ENCODE peak calls at places on chromosomes 16 and 17, in nine cellular contexts. T is lung microvascular endothelial cell; V is RWPE1; O is NCI-H1105 treated with DMSO at 0.1 percent for 48 hours; D is NCI-H2171; S is esophagus squamous epithelium; U is activated naive CD4-positive, alpha-beta T cell; E is tibial artery; C is left cardiac atrium. Y is an unnamed sample.

GRCh38 chr17:82217530-82218204 is 5.0 kb upstream of the CCDC57 start:
- DNase-seq in T (peak), V (no peak), O (no peak), D (no peak), S (no peak), U (no peak), E (no peak), C (peak), Y (no peak)

GRCh38 chr17:63446981-63447687 is 1.0 kb upstream of the CYB561 start:
- DNase-seq in T (peak), V (no peak), O (no peak), D (peak), S (no peak), U (no peak), E (peak), C (no peak), Y (no peak)

GRCh38 chr17:40312893-40313659 is 4.1 kb downstream of the RARA start:
- DNase-seq in T (no peak), V (no peak), O (no peak), D (no peak), S (no peak), U (no peak), E (no peak), C (no peak), Y (no peak)

GRCh38 chr17:48513097-48513496 is 17.7 kb downstream of the HOXB1 start:
- DNase-seq in T (peak), V (no peak), O (no peak), D (no peak), S (no peak), U (no peak), E (no peak), C (no peak), Y (no peak)

GRCh38 chr17:19486351-19487008 is 47.2 kb upstream of the SLC47A1 start:
- DNase-seq in T (no peak), V (no peak), O (no peak), D (no peak), S (no peak), U (no peak), E (no peak), C (no peak), Y (no peak)

GRCh38 chr16:66129196-66129595 is 237.3 kb upstream of the CDH5 start:
- DNase-seq in T (no peak), V (no peak), O (no peak), D (no peak), S (no peak), U (no peak), E (no peak), C (no peak), Y (no peak)

GRCh38 chr16:10037771-10038170 is 144.5 kb downstream of the GRIN2A start:
- DNase-seq in T (no peak), V (no peak), O (no peak), D (no peak), S (no peak), U (no peak), E (no peak), C (no peak), Y (no peak)

GRCh38 chr17:47678196-47678595 is 15.8 kb upstream of the TBKBP1 start:
- DNase-seq in T (no peak), V (no peak), O (no peak), D (no peak), S (no peak), U (no peak), E (no peak), C (no peak), Y (no peak)

GRCh38 chr16:78919852-78920251 is 680.7 kb downstream of the MAF start:
- DNase-seq in T (no peak), V (no peak), O (no peak), D (no peak), S (no peak), U (no peak), E (no peak), C (no peak), Y (no peak)

GRCh38 chr17:7988750-7989178 is 13.7 kb upstream of the GUCY2D start:
- DNase-seq in T (peak), V (peak), O (peak), D (peak), S (no peak), U (no peak), E (no peak), C (no peak), Y (no peak)

GRCh38 chr17:66791337-66791736 is 43.6 kb upstream of the CACNG5 start:
- DNase-seq in T (no peak), V (no peak), O (no peak), D (no peak), S (no peak), U (no peak), E (peak), C (no peak), Y (no peak)

GRCh38 chr17:49882434-49882833 is 34.6 kb upstream of the TAC4 start:
- DNase-seq in T (no peak), V (no peak), O (no peak), D (no peak), S (no peak), U (no peak), E (no peak), C (no peak), Y (no peak)

GRCh38 chr16:65524997-65525396 is 403.1 kb upstream of the CDH11 start:
- DNase-seq in T (peak), V (no peak), O (no peak), D (no peak), S (no peak), U (no peak), E (no peak), C (no peak), Y (no peak)

GRCh38 chr16:66934138-66934838 is at the start of gene CIAO2B:
- DNase-seq in T (peak), V (peak), O (peak), D (peak), S (no peak), U (peak), E (peak), C (peak), Y (peak)

Y was measured in cortex of kidney.